ENCODE peak calls at places on chromosome 1, in four cellular contexts. D is fibroblast of lung, W is GM23338, T is psoas muscle. X is an unnamed sample.

GRCh38 chr1:38806090-38806489 is 53.5 kb downstream of the RRAGC start:
- DNase-seq in D (no peak), W (no peak), T (no peak), X (no peak)

GRCh38 chr1:212237651-212238050 is 47.6 kb upstream of the PPP2R5A start:
- DNase-seq in D (no peak), W (no peak), T (no peak), X (no peak)

GRCh38 chr1:27491748-27492700 is 2.1 kb upstream of the WASF2 start:
- DNase-seq in D (peak; percentile 40), W (no peak), T (peak; percentile 41), X (no peak)

GRCh38 chr1:221511797-221512196 is 230.1 kb downstream of the DUSP10 start:
- DNase-seq in D (no peak), W (no peak), T (no peak), X (no peak)

GRCh38 chr1:247386695-247387094 is 29.3 kb upstream of the NLRP3 start:
- DNase-seq in D (peak; percentile 58), W (no peak), T (no peak), X (no peak)

GRCh38 chr1:175665628-175666027 is 77.8 kb downstream of the TNR start:
- DNase-seq in D (no peak), W (no peak), T (no peak), X (no peak)

GRCh38 chr1:244709076-244709475 is 56.1 kb downstream of the DESI2 start:
- DNase-seq in D (no peak), W (no peak), T (no peak), X (no peak)

GRCh38 chr1:36342426-36343185 is 19.2 kb upstream of the EVA1B start:
- DNase-seq in D (peak; percentile 59), W (peak; percentile 79), T (peak; percentile 52), X (peak; percentile 49)

GRCh38 chr1:15758537-15758936 is at the start of gene FBLIM1:
- DNase-seq in D (peak; percentile 43), W (peak; percentile 88), T (no peak), X (no peak)

GRCh38 chr1:2523891-2524609 is 2.3 kb downstream of the PANK4 start:
- DNase-seq in D (no peak), W (no peak), T (no peak), X (no peak)

GRCh38 chr1:82697965-82698364 is 897.2 kb downstream of the ADGRL2 start:
- DNase-seq in D (no peak), W (no peak), T (no peak), X (no peak)

GRCh38 chr1:86649618-86650017 is 54.8 kb upstream of the SH3GLB1 start:
- DNase-seq in D (no peak), W (no peak), T (no peak), X (no peak)

GRCh38 chr1:47682786-47683350 is 245.0 kb downstream of the FOXD2 start:
- DNase-seq in D (no peak), W (no peak), T (no peak), X (no peak)

GRCh38 chr1:32470991-32471694 is 6.3 kb downstream of the ZBTB8B start:
- DNase-seq in D (no peak), W (peak; percentile 69), T (no peak), X (peak; percentile 56)

GRCh38 chr1:179021873-179022272 is 3.8 kb upstream of the FAM20B start:
- DNase-seq in D (peak; percentile 31), W (no peak), T (no peak), X (no peak)

GRCh38 chr1:201020040-201020591 is 3.4 kb downstream of the KIF21B start:
- DNase-seq in D (no peak), W (peak; percentile 45), T (no peak), X (no peak)

GRCh38 chr1:188652678-188653077 is 1823.9 kb downstream of the PLA2G4A start:
- DNase-seq in D (peak; percentile 97), W (no peak), T (no peak), X (no peak)

GRCh38 chr1:168148916-168149315 is 12.2 kb upstream of the GPR161 start:
- DNase-seq in D (no peak), W (no peak), T (no peak), X (no peak)

GRCh38 chr1:12458571-12458970 is 159.4 kb downstream of the DHRS3 start:
- DNase-seq in D (no peak), W (no peak), T (peak; percentile 56), X (no peak)
- H3K4me1 ChIP-seq in D (peaks cover 25% of the 10 kb centered on the region), W (peaks cover 4% of the 10 kb centered on the region), T (peaks cover 64% of the 10 kb centered on the region), X (peaks cover 14% of the 10 kb centered on the region)

GRCh38 chr1:154502066-154502741 is at the start of the genes SHE and TDRD10:
- DNase-seq in D (no peak), W (peak; percentile 62), T (peak; percentile 64), X (no peak)
- H3K4me3 ChIP-seq in D (peak within 1 kb of the TSS; percentile 14), W (peak within 1 kb of the TSS; percentile 62), T (peak within 1 kb of the TSS; percentile 67), X (peak within 1 kb of the TSS; percentile 17)

GRCh38 chr1:1358433-1359201 is at the start of gene MXRA8:
- DNase-seq in D (peak; percentile 88), W (peak; percentile 58), T (peak; percentile 85), X (no peak)
- H3K4me1 ChIP-seq in D (peaks cover 35% of the 10 kb centered on the region), W (peaks cover 23% of the 10 kb centered on the region), T (peaks cover 16% of the 10 kb centered on the region), X (peaks cover 6% of the 10 kb centered on the region)

GRCh38 chr1:242738702-242739225 is 214.3 kb upstream of the PLD5 start:
- DNase-seq in D (no peak), W (no peak), T (no peak), X (no peak)
- H3K4me3 ChIP-seq in D (no peak overlapping the region), W (no peak overlapping the region), T (no peak overlapping the region), X (no peak overlapping the region)